ENCODE peak calls at places on chromosomes 1 and 21, in seven cellular contexts. U is suprapubic skin, W is SK-N-MC, P is prostate gland, T is GM12891, Z is stomach, J is vagina. O is an unnamed sample.

GRCh38 chr1:10378071-10378841 is 20.6 kb upstream of the PGD start:
- DNase-seq in W (no peak), U (no peak), Z (peak), T (no peak), J (no peak), P (no peak), O (no peak)

GRCh38 chr21:35461700-35462099 is 412.6 kb upstream of the RUNX1 start:
- DNase-seq in Z (no peak), T (no peak), W (no peak), P (no peak), J (no peak), U (no peak), O (no peak)

GRCh38 chr1:6358757-6359567 is 34.6 kb downstream of the ACOT7 start:
- DNase-seq in T (no peak), P (no peak), U (no peak), J (no peak), W (no peak), Z (no peak), O (no peak)

GRCh38 chr1:204560590-204560989 is 44.4 kb downstream of the MDM4 start:
- DNase-seq in J (no peak), W (no peak), Z (no peak), U (no peak), P (no peak), T (no peak), O (no peak)

GRCh38 chr1:36612881-36613280 is 130.2 kb upstream of the CSF3R start:
- DNase-seq in T (no peak), J (no peak), W (no peak), Z (no peak), P (no peak), U (no peak), O (no peak)

GRCh38 chr1:99250724-99251123 is 13.6 kb upstream of the PLPPR4 start:
- DNase-seq in T (no peak), P (no peak), J (no peak), U (no peak), W (no peak), Z (no peak), O (no peak)

GRCh38 chr1:15299811-15300210 is 52.8 kb downstream of the FHAD1 start:
- DNase-seq in W (no peak), P (no peak), J (no peak), Z (no peak), U (no peak), T (no peak), O (no peak)

GRCh38 chr1:235366286-235366685 is 941 bp upstream of the TBCE start:
- DNase-seq in P (no peak), Z (no peak), J (no peak), W (no peak), T (no peak), U (no peak), O (no peak)

GRCh38 chr21:45615145-45615711 is 28.3 kb upstream of the PCBP3 start:
- DNase-seq in P (no peak), Z (peak), J (no peak), T (peak), W (no peak), U (peak), O (no peak)

GRCh38 chr1:55997550-55997949 is 581.8 kb downstream of the PLPP3 start:
- DNase-seq in U (no peak), Z (no peak), W (no peak), T (no peak), J (no peak), P (no peak), O (no peak)

GRCh38 chr21:33261635-33262034 is 4.5 kb upstream of the IL10RB start:
- DNase-seq in W (no peak), P (no peak), Z (no peak), U (no peak), T (no peak), J (no peak), O (no peak)
- TF ChIP-seq POLR2AphosphoS5 in W (no peak), P (no peak), Z (no peak), U (no peak), T (no peak), J (no peak), O (no peak)

DNA sequence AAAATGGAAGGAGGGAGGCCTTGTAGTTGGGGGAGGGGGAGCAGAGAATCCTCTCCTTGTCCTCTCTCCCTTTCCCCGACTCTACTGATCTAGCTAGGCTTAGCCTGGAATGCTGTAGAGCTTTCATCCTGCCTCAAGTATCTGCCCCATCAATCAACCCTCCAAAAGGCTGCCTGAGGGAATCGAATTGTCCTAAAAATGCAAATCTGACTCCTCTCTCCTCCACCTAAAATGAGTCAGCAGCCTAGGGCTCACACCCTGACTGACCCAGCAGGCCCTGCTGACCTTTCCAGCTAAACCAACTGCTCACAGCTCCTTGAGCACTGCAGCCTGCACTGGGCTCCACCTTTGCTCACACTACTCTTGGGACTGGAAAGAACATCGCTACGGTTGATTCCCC is 2.8 kb downstream of the HPDL start:
- DNase-seq in T (no peak), U (no peak), J (no peak), W (no peak), Z (no peak), P (no peak), O (no peak)
- TF ChIP-seq POLR2AphosphoS5 in T (no peak), U (no peak), J (no peak), W (no peak), Z (no peak), P (no peak), O (no peak)

DNA sequence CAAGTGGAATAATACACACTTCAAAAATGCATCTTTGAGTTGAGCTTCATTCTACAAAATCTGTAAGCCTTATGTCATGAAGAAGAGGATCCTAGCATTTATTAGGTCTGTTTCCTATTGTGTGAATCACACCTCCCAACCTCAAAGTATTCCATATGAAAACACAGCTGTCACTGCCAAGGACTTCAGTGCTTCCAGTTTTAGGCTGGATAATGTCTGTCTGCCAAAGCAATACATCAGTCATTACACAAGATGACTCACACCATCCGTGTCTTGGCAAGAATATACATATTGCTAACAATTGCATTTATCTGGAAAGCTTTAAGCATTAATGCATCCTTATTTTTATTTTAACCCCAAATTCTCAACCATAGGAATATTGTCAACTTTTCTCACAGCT is 125.7 kb upstream of the TMPRSS15 start:
- DNase-seq in T (no peak), W (no peak), Z (no peak), U (no peak), P (no peak), J (no peak), O (peak)
- TF ChIP-seq POLR2AphosphoS5 in T (no peak), W (no peak), Z (no peak), U (no peak), P (no peak), J (no peak), O (no peak)

GRCh38 chr21:33308586-33309490 is 15.9 kb upstream of the IFNAR1 start:
- DNase-seq in U (no peak), Z (no peak), P (peak), W (no peak), J (no peak), T (no peak), O (no peak)
- TF ChIP-seq POLR2AphosphoS5 in U (no peak), Z (no peak), P (no peak), W (no peak), J (no peak), T (peak), O (no peak)

DNA sequence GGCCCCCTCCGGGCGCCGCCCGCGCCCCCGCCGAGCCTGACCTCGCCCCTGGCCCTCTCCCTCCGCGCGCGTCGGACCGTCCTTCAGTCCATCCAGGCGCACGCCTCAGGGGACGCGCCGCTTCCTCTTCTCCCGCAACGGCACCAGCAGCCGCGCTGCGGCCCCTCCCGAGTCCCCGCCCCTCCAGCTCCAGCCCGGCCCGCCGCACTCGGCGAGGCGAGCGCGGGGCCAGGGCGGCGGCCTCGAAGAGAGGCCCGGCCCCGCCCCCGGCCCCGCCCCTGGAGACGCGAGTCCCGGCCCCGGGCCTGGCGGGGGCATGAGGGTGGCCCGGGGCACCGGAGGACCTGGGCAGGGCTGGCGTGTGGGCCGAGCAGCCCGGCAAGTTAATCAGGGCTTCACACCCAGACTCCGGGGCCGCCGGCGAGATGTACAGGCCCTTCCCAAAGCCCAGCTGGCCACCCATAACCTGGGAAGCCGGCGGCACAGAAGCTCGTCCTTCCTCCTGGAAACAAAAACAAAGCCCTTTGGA is at the start of gene IGSF3:
- DNase-seq in W (no peak), T (peak), Z (peak), P (peak), J (no peak), U (peak), O (no peak)
- TF ChIP-seq POLR2AphosphoS5 in W (peak), T (no peak), Z (peak), P (no peak), J (no peak), U (no peak), O (no peak)

GRCh38 chr1:2292725-2293450 is 64.8 kb downstream of the SKI start:
- DNase-seq in U (no peak), T (no peak), W (no peak), P (no peak), Z (no peak), J (no peak), O (no peak)

GRCh38 chr1:2294033-2294640 is 66.0 kb downstream of the SKI start:
- DNase-seq in W (no peak), Z (no peak), T (no peak), U (no peak), J (no peak), P (no peak), O (no peak)

GRCh38 chr1:2297246-2298011 is 69.3 kb downstream of the SKI start:
- DNase-seq in W (no peak), J (no peak), Z (no peak), U (no peak), P (no peak), T (no peak), O (no peak)

GRCh38 chr1:2294661-2295060 is 66.5 kb downstream of the SKI start:
- DNase-seq in U (no peak), J (no peak), P (no peak), T (no peak), W (no peak), Z (no peak), O (no peak)

DNA sequence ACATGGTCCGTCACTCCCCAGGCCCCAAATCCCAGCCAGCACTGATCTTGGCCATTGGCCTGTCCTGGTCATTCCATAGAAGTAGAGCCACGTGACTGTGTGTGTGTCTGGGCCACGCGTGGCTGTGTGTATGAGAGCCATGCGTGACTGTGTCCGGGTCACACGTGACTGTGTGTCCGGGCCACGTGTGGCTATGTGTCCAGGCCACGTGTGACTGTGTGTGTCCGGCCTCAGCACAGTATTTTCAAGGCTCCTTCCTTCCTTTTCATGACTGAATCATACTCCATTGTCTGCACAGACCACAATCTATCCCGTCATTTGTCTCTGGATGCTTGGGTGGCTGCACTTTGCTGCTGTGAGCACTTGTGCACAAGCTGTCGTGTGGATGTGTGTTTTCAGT is 67.4 kb downstream of the SKI start:
- DNase-seq in P (no peak), W (no peak), J (no peak), Z (no peak), U (no peak), T (no peak), O (no peak)
- TF ChIP-seq POLR2AphosphoS5 in P (no peak), W (no peak), J (no peak), Z (no peak), U (no peak), T (no peak), O (no peak)

GRCh38 chr1:201026746-201027145 is 3.2 kb upstream of the KIF21B start:
- DNase-seq in P (no peak), Z (no peak), T (no peak), W (no peak), U (no peak), J (no peak), O (no peak)

GRCh38 chr1:201025571-201026002 is 2.1 kb upstream of the KIF21B start:
- DNase-seq in U (no peak), Z (no peak), W (no peak), J (no peak), T (no peak), P (no peak), O (no peak)

GRCh38 chr1:201024251-201024998 is 911 bp upstream of the KIF21B start:
- DNase-seq in Z (no peak), J (no peak), W (no peak), T (no peak), P (no peak), U (no peak), O (no peak)

GRCh38 chr1:201028473-201028889 is 5.0 kb upstream of the KIF21B start:
- DNase-seq in P (no peak), J (no peak), W (no peak), Z (no peak), T (no peak), U (no peak), O (no peak)

DNA sequence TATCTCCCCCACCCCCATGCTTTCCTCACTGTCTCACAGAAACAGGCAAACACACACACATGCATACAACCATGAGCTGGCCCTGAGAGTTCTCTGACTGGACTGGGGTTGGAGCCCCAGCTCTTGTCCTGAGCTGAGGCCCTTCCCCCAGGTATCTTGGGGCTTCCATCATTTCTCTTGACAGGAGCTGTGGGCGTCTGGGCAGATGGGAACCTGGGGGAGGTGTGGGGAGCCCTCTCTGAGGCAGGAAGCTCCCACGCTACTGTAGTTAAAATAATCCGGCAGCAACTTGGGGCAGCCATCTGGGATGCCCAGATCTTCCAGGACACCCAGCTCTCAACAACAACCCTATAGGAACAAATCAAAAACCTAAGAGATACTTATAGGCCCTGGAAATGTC is 2.7 kb upstream of the KIF21B start:
- DNase-seq in W (no peak), P (no peak), Z (no peak), U (no peak), J (no peak), T (no peak), O (no peak)
- TF ChIP-seq POLR2AphosphoS5 in W (no peak), P (no peak), Z (no peak), U (no peak), J (no peak), T (no peak), O (no peak)

GRCh38 chr1:32062867-32063230 is 9.9 kb upstream of the TMEM39B start:
- DNase-seq in W (no peak), J (no peak), T (no peak), U (no peak), P (no peak), Z (no peak), O (no peak)

GRCh38 chr1:32056598-32056997 is 16.1 kb upstream of the TMEM39B start:
- DNase-seq in P (no peak), Z (no peak), T (no peak), W (no peak), J (no peak), U (no peak), O (no peak)

GRCh38 chr1:32063261-32063681 is 9.5 kb upstream of the TMEM39B start:
- DNase-seq in P (no peak), Z (no peak), T (no peak), U (no peak), J (no peak), W (no peak), O (peak)

GRCh38 chr1:32055426-32055825 is 17.3 kb upstream of the TMEM39B start:
- DNase-seq in U (no peak), W (no peak), J (no peak), P (no peak), T (no peak), Z (no peak), O (no peak)

DNA sequence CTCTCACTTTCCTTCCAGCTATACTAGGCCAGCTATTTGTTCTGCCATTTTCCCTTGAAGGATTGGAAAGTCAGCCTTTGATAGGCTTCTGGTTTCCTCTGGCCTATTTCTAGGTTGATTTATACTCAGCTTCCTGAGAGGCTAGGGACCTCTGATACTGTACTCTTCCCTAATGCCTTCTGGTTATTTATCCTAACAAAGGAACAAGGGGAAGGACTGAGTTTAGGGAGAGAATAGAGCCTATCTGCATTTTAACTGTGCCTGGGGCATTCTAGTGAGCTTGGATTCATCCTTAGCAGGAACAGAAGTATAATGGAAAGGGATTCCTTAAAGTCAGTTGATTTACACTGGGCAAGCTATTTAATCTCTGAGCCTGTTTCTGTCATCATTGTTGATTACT is 11.8 kb upstream of the TMEM39B start:
- DNase-seq in J (no peak), P (no peak), T (no peak), W (no peak), U (no peak), Z (no peak), O (no peak)
- TF ChIP-seq POLR2AphosphoS5 in J (no peak), P (no peak), T (no peak), W (no peak), U (no peak), Z (no peak), O (no peak)